ENCODE peak calls at places on chromosomes 11 and 22, in four cellular contexts. One of them, this sample, is unnamed. For H3K36me3, the result is how much of the 10 kb centered on the place peaks cover.

GRCh38 chr11:1112351-1113191 is 37.9 kb downstream of the MUC2 start:
- DNase-seq in IMR-90: no peak
- DNase-seq in WERI-Rb-1: no peak
- DNase-seq in fibroblast of lung: no peak
- DNase-seq in this sample: no peak

GRCh38 chr11:20565236-20565635 is 34.2 kb upstream of the SLC6A5 start:
- DNase-seq in fibroblast of lung: no peak
- DNase-seq in WERI-Rb-1: no peak
- DNase-seq in IMR-90: no peak
- DNase-seq in this sample: no peak

GRCh38 chr22:20015971-20016733 is 471 bp downstream of the ARVCF start:
- DNase-seq in fibroblast of lung: no peak
- DNase-seq in IMR-90: no peak
- DNase-seq in WERI-Rb-1: peak
- DNase-seq in this sample: peak

GRCh38 chr11:80620867-80621266 is 1180.0 kb upstream of the TENM4 start:
- DNase-seq in fibroblast of lung: no peak
- DNase-seq in IMR-90: no peak
- DNase-seq in WERI-Rb-1: no peak
- DNase-seq in this sample: no peak

GRCh38 chr11:36141161-36141560 is 148.1 kb downstream of the COMMD9 start:
- DNase-seq in fibroblast of lung: no peak
- DNase-seq in WERI-Rb-1: no peak
- DNase-seq in IMR-90: no peak
- DNase-seq in this sample: no peak

GRCh38 chr11:126528075-126528474 is 172.6 kb downstream of the ST3GAL4 start:
- DNase-seq in IMR-90: no peak
- DNase-seq in fibroblast of lung: no peak
- DNase-seq in WERI-Rb-1: no peak
- DNase-seq in this sample: no peak

GRCh38 chr11:19753451-19754041 is 40.9 kb downstream of the NAV2 start:
- DNase-seq in fibroblast of lung: no peak
- DNase-seq in WERI-Rb-1: no peak
- DNase-seq in IMR-90: peak
- DNase-seq in this sample: no peak

GRCh38 chr11:28442113-28442512 is 333.9 kb downstream of the METTL15 start:
- DNase-seq in IMR-90: no peak
- DNase-seq in WERI-Rb-1: no peak
- DNase-seq in fibroblast of lung: no peak
- DNase-seq in this sample: no peak

GRCh38 chr22:20080776-20081654 is 974 bp downstream of the DGCR8 start:
- DNase-seq in IMR-90: peak
- DNase-seq in WERI-Rb-1: peak
- DNase-seq in fibroblast of lung: peak
- DNase-seq in this sample: peak

GRCh38 chr11:86162257-86162656 is 82.3 kb upstream of the EED start:
- DNase-seq in WERI-Rb-1: no peak
- DNase-seq in fibroblast of lung: peak
- DNase-seq in IMR-90: peak
- DNase-seq in this sample: peak

GRCh38 chr22:37199103-37199838 is 11.2 kb upstream of the C1QTNF6 start:
- DNase-seq in fibroblast of lung: peak
- DNase-seq in IMR-90: peak
- DNase-seq in WERI-Rb-1: peak
- DNase-seq in this sample: peak

GRCh38 chr11:41720761-41721160 is 261.3 kb upstream of the LRRC4C start:
- DNase-seq in WERI-Rb-1: no peak
- DNase-seq in fibroblast of lung: no peak
- DNase-seq in IMR-90: no peak
- DNase-seq in this sample: no peak

GRCh38 chr22:38033522-38034277 is 23.5 kb upstream of the PICK1 start:
- DNase-seq in WERI-Rb-1: no peak
- DNase-seq in IMR-90: no peak
- DNase-seq in fibroblast of lung: no peak
- DNase-seq in this sample: no peak

GRCh38 chr11:86243377-86243776 is 1.2 kb upstream of the EED start:
- DNase-seq in IMR-90: no peak
- DNase-seq in fibroblast of lung: no peak
- DNase-seq in WERI-Rb-1: no peak
- DNase-seq in this sample: no peak

GRCh38 chr11:69700278-69701140 is 3.3 kb downstream of the FGF19 start:
- DNase-seq in WERI-Rb-1: peak
- DNase-seq in IMR-90: peak
- DNase-seq in fibroblast of lung: peak
- DNase-seq in this sample: peak

GRCh38 chr11:130832571-130833432 is 83.5 kb downstream of the SNX19 start:
- DNase-seq in IMR-90: peak
- DNase-seq in WERI-Rb-1: no peak
- DNase-seq in fibroblast of lung: peak
- DNase-seq in this sample: no peak

GRCh38 chr11:2474059-2474901 is 29.5 kb downstream of the KCNQ1 start:
- DNase-seq in WERI-Rb-1: no peak
- DNase-seq in fibroblast of lung: no peak
- DNase-seq in IMR-90: no peak
- DNase-seq in this sample: no peak

GRCh38 chr11:64251722-64251985 is 324 bp downstream of the PLCB3 start:
- DNase-seq in IMR-90: no peak
- DNase-seq in fibroblast of lung: no peak
- DNase-seq in WERI-Rb-1: no peak
- DNase-seq in this sample: no peak

GRCh38 chr22:50610581-50610980 is 10.0 kb downstream of the MAPK8IP2 start:
- DNase-seq in WERI-Rb-1: no peak
- DNase-seq in fibroblast of lung: no peak
- DNase-seq in IMR-90: no peak
- DNase-seq in this sample: no peak

GRCh38 chr22:50611341-50612060 is 10.9 kb downstream of the MAPK8IP2 start:
- DNase-seq in WERI-Rb-1: no peak
- DNase-seq in IMR-90: no peak
- DNase-seq in fibroblast of lung: no peak
- DNase-seq in this sample: no peak

GRCh38 chr22:50612715-50613221 is 12.2 kb downstream of the MAPK8IP2 start:
- DNase-seq in IMR-90: no peak
- DNase-seq in WERI-Rb-1: peak
- DNase-seq in fibroblast of lung: no peak
- DNase-seq in this sample: peak

GRCh38 chr22:50612168-50612714 is 11.6 kb downstream of the MAPK8IP2 start:
- DNase-seq in IMR-90: no peak
- DNase-seq in WERI-Rb-1: no peak
- DNase-seq in fibroblast of lung: no peak
- DNase-seq in this sample: no peak

GRCh38 chr22:50613291-50613981 is 12.8 kb downstream of the MAPK8IP2 start:
- DNase-seq in IMR-90: no peak
- DNase-seq in WERI-Rb-1: peak
- DNase-seq in fibroblast of lung: peak
- DNase-seq in this sample: peak
- TF ChIP-seq CTCF in IMR-90: no peak
- TF ChIP-seq CTCF in WERI-Rb-1: peak
- TF ChIP-seq CTCF in fibroblast of lung: no peak
- TF ChIP-seq CTCF in this sample: no peak

GRCh38 chr22:40436460-40437431 is 66.4 kb downstream of the SGSM3 start:
- DNase-seq in WERI-Rb-1: no peak
- DNase-seq in IMR-90: peak
- DNase-seq in fibroblast of lung: peak
- DNase-seq in this sample: no peak
- H3K4me3 ChIP-seq in WERI-Rb-1: no peak
- H3K4me3 ChIP-seq in IMR-90: peak
- H3K4me3 ChIP-seq in fibroblast of lung: no peak
- H3K4me3 ChIP-seq in this sample: no peak

DNA sequence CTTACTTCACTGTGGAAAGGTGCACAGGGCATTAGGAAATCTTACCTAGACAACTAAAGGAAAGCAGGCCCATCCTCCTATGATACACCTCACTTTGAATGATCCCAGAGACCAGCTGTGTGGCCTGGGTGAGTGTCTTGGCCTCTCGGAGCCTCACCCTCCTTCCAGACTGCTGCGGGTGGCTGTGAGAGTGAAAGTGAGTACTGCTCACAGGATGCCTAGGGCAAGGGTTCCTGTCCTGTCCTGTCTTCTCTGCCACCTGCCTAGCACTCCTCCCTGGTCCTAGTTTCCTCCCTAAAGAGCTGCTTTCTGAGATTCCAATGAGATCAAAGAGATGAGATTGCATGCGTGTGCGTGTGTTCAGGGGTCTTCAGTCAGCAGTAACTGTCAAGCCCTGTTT is 19.5 kb upstream of the ADORA2A start:
- DNase-seq in IMR-90: no peak
- DNase-seq in fibroblast of lung: no peak
- DNase-seq in WERI-Rb-1: no peak
- DNase-seq in this sample: no peak
- H3K36me3 ChIP-seq in IMR-90: under half
- H3K36me3 ChIP-seq in fibroblast of lung: under half
- H3K36me3 ChIP-seq in WERI-Rb-1: under half
- H3K36me3 ChIP-seq in this sample: under half

GRCh38 chr11:66069715-66070603 is at the start of gene PACS1:
- DNase-seq in fibroblast of lung: peak
- DNase-seq in WERI-Rb-1: peak
- DNase-seq in IMR-90: peak
- DNase-seq in this sample: peak
- TF ChIP-seq CTCF in fibroblast of lung: no peak
- TF ChIP-seq CTCF in WERI-Rb-1: no peak
- TF ChIP-seq CTCF in IMR-90: no peak
- TF ChIP-seq CTCF in this sample: no peak

GRCh38 chr22:17120281-17120680 is 879 bp downstream of the TMEM121B start:
- DNase-seq in fibroblast of lung: peak
- DNase-seq in IMR-90: peak
- DNase-seq in WERI-Rb-1: no peak
- DNase-seq in this sample: no peak
- H3K4me3 ChIP-seq in fibroblast of lung: no peak
- H3K4me3 ChIP-seq in IMR-90: no peak
- H3K4me3 ChIP-seq in WERI-Rb-1: peak
- H3K4me3 ChIP-seq in this sample: no peak

GRCh38 chr11:43393765-43394355 is 35.1 kb downstream of the TTC17 start:
- DNase-seq in WERI-Rb-1: no peak
- DNase-seq in IMR-90: peak
- DNase-seq in fibroblast of lung: peak
- DNase-seq in this sample: peak
- H3K36me3 ChIP-seq in WERI-Rb-1: half or more
- H3K36me3 ChIP-seq in IMR-90: under half
- H3K36me3 ChIP-seq in fibroblast of lung: under half
- H3K36me3 ChIP-seq in this sample: under half

GRCh38 chr11:8056810-8057463 is 24.1 kb upstream of the TUB start:
- DNase-seq in WERI-Rb-1: no peak
- DNase-seq in fibroblast of lung: peak
- DNase-seq in IMR-90: peak
- DNase-seq in this sample: no peak

GRCh38 chr11:8059030-8059429 is 22.0 kb upstream of the TUB start:
- DNase-seq in IMR-90: no peak
- DNase-seq in fibroblast of lung: no peak
- DNase-seq in WERI-Rb-1: no peak
- DNase-seq in this sample: no peak

GRCh38 chr11:8058216-8058615 is 22.8 kb upstream of the TUB start:
- DNase-seq in IMR-90: no peak
- DNase-seq in fibroblast of lung: no peak
- DNase-seq in WERI-Rb-1: no peak
- DNase-seq in this sample: no peak

GRCh38 chr11:8055836-8056526 is 25.0 kb upstream of the TUB start:
- DNase-seq in fibroblast of lung: no peak
- DNase-seq in WERI-Rb-1: no peak
- DNase-seq in IMR-90: no peak
- DNase-seq in this sample: no peak

GRCh38 chr11:8055111-8055835 is 25.7 kb upstream of the TUB start:
- DNase-seq in IMR-90: no peak
- DNase-seq in fibroblast of lung: no peak
- DNase-seq in WERI-Rb-1: no peak
- DNase-seq in this sample: no peak
- TF ChIP-seq CTCF in IMR-90: peak
- TF ChIP-seq CTCF in fibroblast of lung: peak
- TF ChIP-seq CTCF in WERI-Rb-1: peak
- TF ChIP-seq CTCF in this sample: no peak

DNA sequence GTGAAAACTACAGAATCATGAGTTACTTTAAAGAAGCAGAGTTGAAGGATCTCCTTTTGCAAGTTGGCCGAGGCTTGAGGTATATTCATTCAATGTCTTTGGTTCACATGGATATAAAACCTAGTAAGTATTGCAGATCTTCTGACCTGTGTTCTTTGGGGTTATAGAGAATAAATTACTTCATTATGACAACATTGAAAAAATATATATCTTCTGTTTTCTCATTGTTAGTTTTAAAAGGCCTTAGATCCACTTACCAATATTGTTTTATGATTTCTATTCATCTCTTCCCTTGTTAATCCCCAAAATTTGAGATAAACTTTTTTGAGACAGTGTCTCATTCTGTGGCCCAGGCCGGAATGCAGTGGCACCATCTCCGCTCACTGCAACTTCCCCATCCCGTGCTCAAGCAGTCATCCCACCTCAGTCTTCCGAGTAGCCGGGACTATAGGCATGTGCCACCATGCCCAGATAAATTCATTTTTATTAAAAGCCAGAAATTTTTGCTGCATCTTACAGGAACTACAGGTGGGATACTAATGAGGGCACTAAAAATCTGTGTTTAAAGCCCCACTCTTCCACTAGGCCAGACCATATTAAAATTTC is 8.2 kb downstream of the WEE1 start:
- DNase-seq in IMR-90: no peak
- DNase-seq in WERI-Rb-1: no peak
- DNase-seq in fibroblast of lung: no peak
- DNase-seq in this sample: no peak
- H3K4me3 ChIP-seq in IMR-90: no peak
- H3K4me3 ChIP-seq in WERI-Rb-1: no peak
- H3K4me3 ChIP-seq in fibroblast of lung: no peak
- H3K4me3 ChIP-seq in this sample: no peak

This sample was measured in BE2C.